ENCODE peak calls at places on chromosomes 11 and 22, in five cellular contexts. V is NCI-H1105 treated with DMSO at 0.1 percent for 48 hours; B is HTR-8/SVneo; A is T-cell; X is stimulated activated CD8-positive, alpha-beta memory T cell treated with anti-CD3 and anti-CD28 coated beads, Interleukin-15, amount 100 ng/mL, for 24 hours. P is an unnamed sample.
A peak's percentile ranks its signal among the peaks of the same experiment; 100 is the strongest.

GRCh38 chr11:107856981-107857517 is 1.5 kb downstream of the SLC35F2 start:
- DNase-seq in V (no peak), B (no peak), A (no peak), X (no peak), P (no peak)

GRCh38 chr11:6602096-6602940 is 1.1 kb downstream of the RRP8 start:
- DNase-seq in V (no peak), B (no peak), A (no peak), X (no peak), P (peak; percentile 29)

GRCh38 chr11:38766796-38767195 is 2168.8 kb upstream of the RAG2 start:
- DNase-seq in V (no peak), B (no peak), A (no peak), X (no peak), P (no peak)

GRCh38 chr11:10355257-10355661 is 50.4 kb downstream of the ADM start:
- DNase-seq in V (no peak), B (peak; percentile 69), A (no peak), X (no peak), P (no peak)

GRCh38 chr11:35683728-35684339 is 21.3 kb downstream of the TRIM44 start:
- DNase-seq in V (no peak), B (no peak), A (no peak), X (no peak), P (no peak)

GRCh38 chr11:128422576-128423370 is 164.6 kb downstream of the ETS1 start:
- DNase-seq in V (peak; percentile 54), B (no peak), A (peak; percentile 87), X (peak; percentile 60), P (no peak)

GRCh38 chr11:35029979-35030378 is 109.0 kb upstream of the CD44 start:
- DNase-seq in V (no peak), B (no peak), A (no peak), X (no peak), P (no peak)

GRCh38 chr11:118009821-118010737 is 23.9 kb downstream of the IL10RA start:
- DNase-seq in V (no peak), B (no peak), A (no peak), X (no peak), P (no peak)

GRCh38 chr22:49779226-49779625 is 48.4 kb downstream of the BRD1 start:
- DNase-seq in V (no peak), B (no peak), A (no peak), X (no peak), P (no peak)

GRCh38 chr22:36822581-36822980 is 5.7 kb upstream of the PVALB start:
- DNase-seq in V (no peak), B (no peak), A (no peak), X (no peak), P (no peak)

GRCh38 chr11:128848815-128849455 is 18.2 kb downstream of the KCNJ1 start:
- DNase-seq in V (no peak), B (peak; percentile 10), A (peak; percentile 29), X (peak; percentile 63), P (no peak)

GRCh38 chr11:33018840-33019239 is 3.2 kb downstream of the DEPDC7 start:
- DNase-seq in V (no peak), B (no peak), A (no peak), X (no peak), P (no peak)

GRCh38 chr11:24372491-24372890 is 124.4 kb upstream of the LUZP2 start:
- DNase-seq in V (no peak), B (no peak), A (no peak), X (no peak), P (no peak)

GRCh38 chr22:26737262-26737661 is 79.9 kb downstream of the MIAT start:
- DNase-seq in V (no peak), B (no peak), A (no peak), X (no peak), P (no peak)

GRCh38 chr11:61906522-61906909 is 10.8 kb downstream of the RAB3IL1 start:
- DNase-seq in V (no peak), B (no peak), A (no peak), X (no peak), P (no peak)

GRCh38 chr11:82003671-82004148 is 730.0 kb downstream of the FAM181B start:
- DNase-seq in V (no peak), B (no peak), A (no peak), X (no peak), P (no peak)

GRCh38 chr11:122202951-122203456 is 87.0 kb upstream of the BLID start:
- DNase-seq in V (peak; percentile 53), B (peak; percentile 81), A (peak; percentile 1), X (peak; percentile 2), P (peak; percentile 42)

GRCh38 chr11:8209208-8209807 is 40.5 kb upstream of the RIC3 start:
- DNase-seq in V (no peak), B (no peak), A (no peak), X (no peak), P (no peak)

GRCh38 chr22:26589367-26589844 is 526 bp downstream of the TPST2 start:
- DNase-seq in V (no peak), B (peak; percentile 14), A (peak; percentile 10), X (no peak), P (peak; percentile 44)

GRCh38 chr22:50576070-50576469 is 2.2 kb downstream of the CPT1B start:
- DNase-seq in V (no peak), B (no peak), A (no peak), X (no peak), P (no peak)

GRCh38 chr11:63905179-63905578 is 11.8 kb downstream of the RCOR2 start:
- DNase-seq in V (no peak), B (no peak), A (no peak), X (no peak), P (no peak)

GRCh38 chr11:114171257-114172054 is 111.9 kb downstream of the ZBTB16 start:
- DNase-seq in V (no peak), B (no peak), A (no peak), X (no peak), P (no peak)

GRCh38 chr11:78244080-78244479 is 55.4 kb downstream of the USP35 start:
- DNase-seq in V (no peak), B (no peak), A (no peak), X (no peak), P (no peak)

GRCh38 chr11:68994161-68994890 is 13.5 kb upstream of the MRGPRD start:
- DNase-seq in V (no peak), B (no peak), A (no peak), X (no peak), P (no peak)

GRCh38 chr11:78253797-78254196 is 65.1 kb downstream of the USP35 start:
- DNase-seq in V (no peak), B (peak; percentile 43), A (no peak), X (no peak), P (no peak)

GRCh38 chr11:19646921-19647320 is 65.7 kb upstream of the NAV2 start:
- DNase-seq in V (no peak), B (peak; percentile 78), A (no peak), X (no peak), P (no peak)

GRCh38 chr22:37533995-37534394 is 14.8 kb upstream of the CARD10 start:
- DNase-seq in V (peak; percentile 3), B (no peak), A (no peak), X (no peak), P (no peak)

GRCh38 chr11:35237860-35238715 is 99.1 kb downstream of the CD44 start:
- DNase-seq in V (peak; percentile 76), B (peak; percentile 41), A (peak; percentile 20), X (no peak), P (no peak)

GRCh38 chr11:79333381-79333780 is 107.4 kb downstream of the TENM4 start:
- DNase-seq in V (no peak), B (no peak), A (no peak), X (no peak), P (no peak)

GRCh38 chr22:18013436-18013835 is 10.9 kb downstream of the MICAL3 start:
- DNase-seq in V (no peak), B (no peak), A (no peak), X (no peak), P (no peak)

GRCh38 chr11:18853086-18853720 is 61.6 kb upstream of the PTPN5 start:
- DNase-seq in V (peak; percentile 53), B (peak; percentile 10), A (no peak), X (no peak), P (no peak)

GRCh38 chr22:23370251-23370650 is 189.9 kb downstream of the BCR start:
- DNase-seq in V (no peak), B (no peak), A (no peak), X (no peak), P (no peak)

GRCh38 chr11:85826096-85826855 is 15.3 kb upstream of the SYTL2 start:
- DNase-seq in V (peak; percentile 11), B (no peak), A (no peak), X (no peak), P (no peak)